ENCODE peak calls at places on chromosomes 4 and X, in seven cellular contexts. One of them, this sample, is unnamed.

GRCh38 chr4:59238212-59238611 is 1961.9 kb upstream of the ADGRL3 start:
- DNase-seq in HepG2: no peak
- DNase-seq in HCT116: no peak
- DNase-seq in H1: no peak
- DNase-seq in Panc1: no peak
- DNase-seq in SK-N-SH: no peak
- DNase-seq in GM12878: no peak
- DNase-seq in this sample: no peak

GRCh38 chrX:1518512-1518911 is 18.5 kb downstream of the P2RY8 start:
- DNase-seq in HepG2: no peak
- DNase-seq in HCT116: no peak
- DNase-seq in H1: no peak
- DNase-seq in Panc1: no peak
- DNase-seq in SK-N-SH: no peak
- DNase-seq in GM12878: no peak
- DNase-seq in this sample: no peak

GRCh38 chrX:48489892-48490291 is 13.9 kb downstream of the FTSJ1 start:
- DNase-seq in HepG2: no peak
- DNase-seq in HCT116: no peak
- DNase-seq in H1: no peak
- DNase-seq in Panc1: no peak
- DNase-seq in SK-N-SH: no peak
- DNase-seq in GM12878: no peak
- DNase-seq in this sample: no peak

GRCh38 chrX:9464435-9465371 is at the start of gene TBL1X:
- DNase-seq in HepG2: peak; percentile 37
- DNase-seq in HCT116: no peak
- DNase-seq in H1: no peak
- DNase-seq in Panc1: no peak
- DNase-seq in SK-N-SH: peak; percentile 86
- DNase-seq in GM12878: no peak
- DNase-seq in this sample: peak; percentile 84

GRCh38 chr4:47662975-47663374 is 174.9 kb downstream of the CORIN start:
- DNase-seq in HepG2: peak; percentile 23
- DNase-seq in HCT116: peak; percentile 29
- DNase-seq in H1: no peak
- DNase-seq in Panc1: no peak
- DNase-seq in SK-N-SH: no peak
- DNase-seq in GM12878: no peak
- DNase-seq in this sample: peak; percentile 48

GRCh38 chrX:133561251-133561650 is 146.0 kb upstream of the GPC4 start:
- DNase-seq in HepG2: no peak
- DNase-seq in HCT116: no peak
- DNase-seq in H1: no peak
- DNase-seq in Panc1: no peak
- DNase-seq in SK-N-SH: no peak
- DNase-seq in GM12878: no peak
- DNase-seq in this sample: no peak

GRCh38 chr4:111977419-111977965 is 167.8 kb upstream of the FAM241A start:
- DNase-seq in HepG2: no peak
- DNase-seq in HCT116: no peak
- DNase-seq in H1: no peak
- DNase-seq in Panc1: no peak
- DNase-seq in SK-N-SH: no peak
- DNase-seq in GM12878: no peak
- DNase-seq in this sample: no peak

GRCh38 chr4:53131562-53131925 is 234.3 kb downstream of the SCFD2 start:
- DNase-seq in HepG2: no peak
- DNase-seq in HCT116: no peak
- DNase-seq in H1: no peak
- DNase-seq in Panc1: no peak
- DNase-seq in SK-N-SH: no peak
- DNase-seq in GM12878: no peak
- DNase-seq in this sample: no peak

GRCh38 chr4:108166038-108166437 is 2.7 kb downstream of the LEF1 start:
- DNase-seq in HepG2: no peak
- DNase-seq in HCT116: no peak
- DNase-seq in H1: no peak
- DNase-seq in Panc1: no peak
- DNase-seq in SK-N-SH: no peak
- DNase-seq in GM12878: no peak
- DNase-seq in this sample: peak; percentile 33

GRCh38 chrX:100695991-100696390 is 35.9 kb downstream of the SYTL4 start:
- DNase-seq in HepG2: peak; percentile 5
- DNase-seq in HCT116: no peak
- DNase-seq in H1: no peak
- DNase-seq in Panc1: no peak
- DNase-seq in SK-N-SH: no peak
- DNase-seq in GM12878: no peak
- DNase-seq in this sample: no peak

GRCh38 chrX:73944582-73944947 is 359.4 kb upstream of the ZCCHC13 start:
- DNase-seq in HepG2: no peak
- DNase-seq in HCT116: no peak
- DNase-seq in H1: no peak
- DNase-seq in Panc1: no peak
- DNase-seq in SK-N-SH: no peak
- DNase-seq in GM12878: no peak
- DNase-seq in this sample: no peak

GRCh38 chr4:151990201-151990600 is 229.4 kb upstream of the GATB start:
- DNase-seq in HepG2: no peak
- DNase-seq in HCT116: peak; percentile 35
- DNase-seq in H1: no peak
- DNase-seq in Panc1: no peak
- DNase-seq in SK-N-SH: no peak
- DNase-seq in GM12878: no peak
- DNase-seq in this sample: no peak

GRCh38 chrX:22340022-22340616 is 67.4 kb downstream of the CBLL2 start:
- DNase-seq in HepG2: no peak
- DNase-seq in HCT116: no peak
- DNase-seq in H1: no peak
- DNase-seq in Panc1: no peak
- DNase-seq in SK-N-SH: no peak
- DNase-seq in GM12878: no peak
- DNase-seq in this sample: no peak

GRCh38 chrX:40097101-40097491 is 662 bp downstream of the BCOR start:
- DNase-seq in HepG2: no peak
- DNase-seq in HCT116: no peak
- DNase-seq in H1: no peak
- DNase-seq in Panc1: no peak
- DNase-seq in SK-N-SH: peak; percentile 56
- DNase-seq in GM12878: no peak
- DNase-seq in this sample: peak; percentile 29

GRCh38 chr4:154160925-154161324 is 330.7 kb downstream of the DCHS2 start:
- DNase-seq in HepG2: no peak
- DNase-seq in HCT116: no peak
- DNase-seq in H1: no peak
- DNase-seq in Panc1: no peak
- DNase-seq in SK-N-SH: no peak
- DNase-seq in GM12878: no peak
- DNase-seq in this sample: no peak

GRCh38 chr4:154158756-154159155 is 332.8 kb downstream of the DCHS2 start:
- DNase-seq in HepG2: no peak
- DNase-seq in HCT116: no peak
- DNase-seq in H1: no peak
- DNase-seq in Panc1: no peak
- DNase-seq in SK-N-SH: no peak
- DNase-seq in GM12878: no peak
- DNase-seq in this sample: no peak
- TF ChIP-seq SIN3A in HepG2: no peak
- TF ChIP-seq SIN3A in HCT116: no peak
- TF ChIP-seq SIN3A in H1: no peak
- TF ChIP-seq SIN3A in Panc1: no peak
- TF ChIP-seq SIN3A in SK-N-SH: no peak
- TF ChIP-seq SIN3A in GM12878: no peak
- TF ChIP-seq SIN3A in this sample: no peak

GRCh38 chrX:108186811-108187210 is 95.2 kb downstream of the ATG4A start:
- DNase-seq in HepG2: peak; percentile 36
- DNase-seq in HCT116: peak; percentile 46
- DNase-seq in H1: no peak
- DNase-seq in Panc1: no peak
- DNase-seq in SK-N-SH: no peak
- DNase-seq in GM12878: no peak
- DNase-seq in this sample: no peak
- TF ChIP-seq SIN3A in HepG2: no peak
- TF ChIP-seq SIN3A in HCT116: no peak
- TF ChIP-seq SIN3A in H1: no peak
- TF ChIP-seq SIN3A in Panc1: no peak
- TF ChIP-seq SIN3A in SK-N-SH: no peak
- TF ChIP-seq SIN3A in GM12878: no peak
- TF ChIP-seq SIN3A in this sample: no peak

GRCh38 chr4:145494666-145495065 is 13.0 kb downstream of the SMAD1 start:
- DNase-seq in HepG2: no peak
- DNase-seq in HCT116: no peak
- DNase-seq in H1: no peak
- DNase-seq in Panc1: no peak
- DNase-seq in SK-N-SH: no peak
- DNase-seq in GM12878: no peak
- DNase-seq in this sample: no peak
- TF ChIP-seq SIN3A in HepG2: no peak
- TF ChIP-seq SIN3A in HCT116: no peak
- TF ChIP-seq SIN3A in H1: no peak
- TF ChIP-seq SIN3A in Panc1: no peak
- TF ChIP-seq SIN3A in SK-N-SH: no peak
- TF ChIP-seq SIN3A in GM12878: no peak
- TF ChIP-seq SIN3A in this sample: no peak

DNA sequence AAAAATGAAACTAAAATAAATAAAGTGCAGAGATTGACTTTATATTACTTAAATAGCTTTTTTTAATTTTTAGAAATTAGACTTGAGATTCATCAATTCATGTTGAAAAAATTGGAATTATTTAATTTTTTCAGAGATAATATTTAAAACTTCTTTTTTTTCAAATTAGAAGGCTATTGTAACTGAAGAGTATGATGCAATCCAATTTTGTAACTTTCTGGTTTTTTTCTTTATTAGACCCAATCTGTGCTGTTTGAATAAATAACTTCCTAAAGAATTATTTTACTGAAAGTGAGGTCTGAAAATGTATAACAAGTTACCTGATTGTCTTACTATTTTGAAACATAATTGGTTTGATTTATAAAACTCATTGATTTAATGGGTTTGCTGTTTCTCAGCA is 200.9 kb downstream of the MAD2L1 start:
- DNase-seq in HepG2: no peak
- DNase-seq in HCT116: no peak
- DNase-seq in H1: no peak
- DNase-seq in Panc1: no peak
- DNase-seq in SK-N-SH: no peak
- DNase-seq in GM12878: no peak
- DNase-seq in this sample: no peak
- TF ChIP-seq SIN3A in HepG2: no peak
- TF ChIP-seq SIN3A in HCT116: no peak
- TF ChIP-seq SIN3A in H1: no peak
- TF ChIP-seq SIN3A in Panc1: no peak
- TF ChIP-seq SIN3A in SK-N-SH: no peak
- TF ChIP-seq SIN3A in GM12878: no peak
- TF ChIP-seq SIN3A in this sample: no peak

GRCh38 chrX:67684136-67684535 is 140.3 kb downstream of the AR start:
- DNase-seq in HepG2: no peak
- DNase-seq in HCT116: no peak
- DNase-seq in H1: no peak
- DNase-seq in Panc1: no peak
- DNase-seq in SK-N-SH: no peak
- DNase-seq in GM12878: no peak
- DNase-seq in this sample: no peak
- TF ChIP-seq SIN3A in HepG2: no peak
- TF ChIP-seq SIN3A in HCT116: no peak
- TF ChIP-seq SIN3A in H1: no peak
- TF ChIP-seq SIN3A in Panc1: no peak
- TF ChIP-seq SIN3A in SK-N-SH: no peak
- TF ChIP-seq SIN3A in GM12878: no peak
- TF ChIP-seq SIN3A in this sample: no peak

GRCh38 chr4:124386648-124387047 is 325.9 kb downstream of the ANKRD50 start:
- DNase-seq in HepG2: no peak
- DNase-seq in HCT116: no peak
- DNase-seq in H1: no peak
- DNase-seq in Panc1: no peak
- DNase-seq in SK-N-SH: no peak
- DNase-seq in GM12878: no peak
- DNase-seq in this sample: no peak

GRCh38 chr4:124386163-124386562 is 326.4 kb downstream of the ANKRD50 start:
- DNase-seq in HepG2: no peak
- DNase-seq in HCT116: no peak
- DNase-seq in H1: no peak
- DNase-seq in Panc1: no peak
- DNase-seq in SK-N-SH: no peak
- DNase-seq in GM12878: no peak
- DNase-seq in this sample: no peak

GRCh38 chr4:124389591-124389990 is 322.9 kb downstream of the ANKRD50 start:
- DNase-seq in HepG2: no peak
- DNase-seq in HCT116: no peak
- DNase-seq in H1: no peak
- DNase-seq in Panc1: no peak
- DNase-seq in SK-N-SH: no peak
- DNase-seq in GM12878: no peak
- DNase-seq in this sample: no peak
- TF ChIP-seq SIN3A in HepG2: no peak
- TF ChIP-seq SIN3A in HCT116: no peak
- TF ChIP-seq SIN3A in H1: no peak
- TF ChIP-seq SIN3A in Panc1: no peak
- TF ChIP-seq SIN3A in SK-N-SH: no peak
- TF ChIP-seq SIN3A in GM12878: no peak
- TF ChIP-seq SIN3A in this sample: no peak

This sample was measured in K562.